ENCODE peak calls at places on chromosomes 13 and 19, in seven cellular contexts. W, V, T, Z, B, J and E are unnamed samples.
A peak's percentile ranks its signal among the peaks of the same experiment; 100 is the strongest.

GRCh38 chr19:50173144-50173543 is 10.1 kb upstream of the IZUMO2 start:
- DNase-seq in V (no peak), T (no peak), Z (no peak), W (no peak), B (no peak), J (no peak), E (no peak)

GRCh38 chr19:4575267-4575793 is 15.8 kb upstream of the SEMA6B start:
- DNase-seq in Z (no peak), B (peak; percentile 95), T (peak; percentile 96), W (no peak), V (peak; percentile 70), J (peak; percentile 99), E (peak; percentile 42)

GRCh38 chr19:10295847-10296591 is 6.3 kb downstream of the ICAM5 start:
- DNase-seq in B (peak; percentile 75), V (no peak), Z (no peak), J (no peak), W (no peak), T (no peak), E (no peak)

GRCh38 chr19:34881982-34882381 is 44.7 kb upstream of the ZNF30 start:
- DNase-seq in J (peak; percentile 15), B (no peak), W (no peak), Z (no peak), T (peak; percentile 17), V (no peak), E (peak; percentile 30)

GRCh38 chr19:52028027-52028779 is at the start of gene ZNF614:
- DNase-seq in V (peak; percentile 86), W (peak; percentile 92), J (peak; percentile 91), T (peak; percentile 92), Z (peak; percentile 79), B (peak; percentile 93), E (peak; percentile 85)

GRCh38 chr19:2983351-2984195 is 6.2 kb downstream of the TLE6 start:
- DNase-seq in Z (no peak), T (peak; percentile 60), V (peak; percentile 75), W (peak; percentile 95), B (peak; percentile 93), J (peak; percentile 90), E (peak; percentile 35)

GRCh38 chr13:77810430-77810829 is 108.2 kb downstream of the EDNRB start:
- DNase-seq in T (peak; percentile 44), B (peak; percentile 50), W (no peak), V (no peak), Z (no peak), J (peak; percentile 39), E (peak; percentile 37)

GRCh38 chr13:77337159-77337558 is 10.3 kb upstream of the MYCBP2 start:
- DNase-seq in Z (no peak), T (no peak), B (no peak), J (no peak), W (no peak), V (no peak), E (no peak)

GRCh38 chr19:55370305-55370988 is at the start of gene IL11:
- DNase-seq in B (no peak), J (no peak), T (peak; percentile 84), V (no peak), Z (no peak), W (no peak), E (peak; percentile 46)

GRCh38 chr19:16449330-16449961 is 22.3 kb downstream of the EPS15L1 start:
- DNase-seq in W (no peak), T (peak; percentile 29), V (no peak), J (no peak), Z (no peak), B (no peak), E (no peak)

GRCh38 chr13:101576452-101576851 is 124.0 kb downstream of the ITGBL1 start:
- DNase-seq in W (no peak), J (no peak), T (peak; percentile 51), B (no peak), Z (no peak), V (no peak), E (peak; percentile 62)

GRCh38 chr19:42111384-42111783 is 20.9 kb downstream of the POU2F2 start:
- DNase-seq in V (no peak), T (peak; percentile 23), Z (no peak), J (peak; percentile 52), W (no peak), B (no peak), E (peak; percentile 84)

GRCh38 chr19:39405261-39405912 is 1.3 kb upstream of the ZFP36 start:
- DNase-seq in V (no peak), Z (no peak), T (peak; percentile 52), B (no peak), W (no peak), J (no peak), E (no peak)

GRCh38 chr19:28980236-28980868 is 232.6 kb downstream of the UQCRFS1 start:
- DNase-seq in B (peak; percentile 70), T (no peak), V (no peak), Z (no peak), W (no peak), J (peak; percentile 42), E (no peak)

GRCh38 chr13:97743946-97744345 is 209.5 kb upstream of the IPO5 start:
- DNase-seq in T (peak; percentile 30), J (peak; percentile 78), V (no peak), W (no peak), B (no peak), Z (no peak), E (no peak)

GRCh38 chr19:50718255-50719118 is 1.1 kb downstream of the SHANK1 start:
- DNase-seq in Z (peak; percentile 48), T (no peak), B (peak; percentile 56), W (no peak), V (no peak), J (no peak), E (no peak)

GRCh38 chr19:18205180-18205915 is 1.5 kb upstream of the RAB3A start:
- DNase-seq in V (peak; percentile 83), J (peak; percentile 77), Z (no peak), B (peak; percentile 71), W (peak; percentile 95), T (peak; percentile 91), E (peak; percentile 25)

GRCh38 chr13:103081435-103081834 is 15.2 kb upstream of the SLC10A2 start:
- DNase-seq in V (no peak), B (no peak), J (no peak), W (no peak), T (no peak), Z (no peak), E (no peak)

GRCh38 chr13:73677041-73677589 is 457.1 kb downstream of the KLF12 start:
- DNase-seq in T (no peak), B (no peak), W (no peak), V (no peak), J (peak; percentile 70), Z (no peak), E (peak; percentile 99)

GRCh38 chr19:19261350-19262189 is 11.5 kb downstream of the TM6SF2 start:
- DNase-seq in W (no peak), Z (peak; percentile 75), J (no peak), T (no peak), B (peak; percentile 88), V (no peak), E (no peak)

GRCh38 chr19:33291623-33292534 is 10.5 kb downstream of the CEBPA start:
- DNase-seq in T (no peak), V (no peak), J (no peak), B (no peak), Z (no peak), W (no peak), E (no peak)

GRCh38 chr19:14058182-14059092 is 3.4 kb downstream of the PALM3 start:
- DNase-seq in Z (no peak), V (no peak), W (no peak), B (no peak), J (no peak), T (no peak), E (no peak)
- H3K4me3 ChIP-seq in Z (peak overlapping the region; percentile 40), V (no peak overlapping the region), W (peak overlapping the region; percentile 51), B (peak overlapping the region; percentile 74), J (peak overlapping the region; percentile 27), T (no peak overlapping the region), E (no peak overlapping the region)

DNA sequence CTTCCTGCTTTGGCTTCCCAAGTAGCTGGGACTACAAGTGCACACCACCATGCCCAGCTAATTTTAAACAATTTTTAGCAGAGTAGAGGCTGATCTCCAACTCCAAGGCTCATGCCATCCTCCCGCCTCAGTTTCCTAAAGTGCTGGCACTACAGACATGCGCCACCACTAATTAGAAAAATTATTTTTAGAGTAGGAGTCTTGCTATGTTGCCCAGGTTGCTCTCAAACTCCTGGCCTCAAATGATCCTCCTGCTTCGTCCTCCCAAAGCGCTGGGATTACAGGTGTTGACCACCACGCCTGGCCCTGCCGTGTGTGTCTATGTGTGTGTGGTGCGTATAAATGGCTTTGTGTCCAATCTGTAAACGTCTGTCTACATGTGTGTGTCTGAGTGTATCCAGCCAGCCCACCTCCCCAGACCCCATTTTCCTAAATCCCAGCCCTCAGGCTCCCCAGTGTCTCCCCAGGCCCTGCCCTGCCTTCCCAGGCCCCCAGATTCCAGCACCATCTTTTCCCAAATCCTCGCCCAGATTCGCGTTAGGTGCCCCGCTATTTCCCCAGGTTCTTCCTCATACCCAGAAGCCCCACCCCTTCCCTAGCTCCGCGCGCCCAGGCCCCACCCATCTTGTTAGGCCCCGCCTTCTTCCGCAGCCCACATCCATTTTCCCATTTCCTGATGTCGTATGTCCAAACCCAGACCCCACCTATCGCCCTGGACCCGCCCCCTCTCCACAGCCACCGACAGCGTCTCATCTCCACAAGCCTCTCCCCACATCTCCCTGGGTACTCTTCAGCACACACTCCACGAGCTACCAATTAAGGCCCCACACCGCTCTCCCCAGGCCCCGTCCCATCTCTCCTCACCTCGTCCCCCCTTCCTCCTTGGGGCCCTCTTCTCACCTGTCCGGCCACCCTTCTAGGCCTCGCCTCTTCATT is 24.9 kb downstream of the SLC8A2 start:
- DNase-seq in V (no peak), J (peak; percentile 27), W (no peak), B (peak; percentile 97), Z (no peak), T (peak; percentile 29), E (peak; percentile 55)
- H3K27me3 ChIP-seq in V (peaks cover 92% of the 10 kb centered on the region), J (peaks cover 45% of the 10 kb centered on the region), W (peaks cover 7% of the 10 kb centered on the region), B (peaks cover 23% of the 10 kb centered on the region), Z (peaks cover 60% of the 10 kb centered on the region), T (peaks cover 94% of the 10 kb centered on the region), E (peaks cover 27% of the 10 kb centered on the region)

DNA sequence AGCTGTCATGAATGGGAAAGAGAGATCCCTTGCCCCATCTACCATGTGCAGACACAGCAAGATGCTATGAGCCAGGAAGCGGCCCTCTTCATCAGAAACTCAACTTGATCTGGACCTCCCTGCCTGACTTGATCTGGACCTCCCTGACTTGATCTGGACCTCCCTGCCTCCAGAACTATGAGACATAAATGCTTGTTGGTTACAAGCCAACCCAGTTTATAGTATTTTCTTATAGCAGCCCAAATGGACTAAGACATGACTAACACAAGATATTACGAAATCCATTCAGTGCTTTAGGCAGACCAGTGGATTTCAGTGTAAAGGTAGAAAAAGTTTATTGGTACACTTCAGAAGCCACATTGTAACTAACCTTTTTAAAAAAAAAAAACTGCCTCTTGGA is 15.6 kb downstream of the PCID2 start:
- DNase-seq in W (no peak), V (no peak), J (peak; percentile 74), Z (no peak), B (no peak), T (peak; percentile 73), E (peak; percentile 80)
- H3K36me3 ChIP-seq in W (peaks cover 63% of the 10 kb centered on the region), V (peaks cover 4% of the 10 kb centered on the region), J (peaks cover 45% of the 10 kb centered on the region), Z (peaks cover 47% of the 10 kb centered on the region), B (peaks cover 57% of the 10 kb centered on the region), T (peaks cover 35% of the 10 kb centered on the region), E (peaks cover 17% of the 10 kb centered on the region)

DNA sequence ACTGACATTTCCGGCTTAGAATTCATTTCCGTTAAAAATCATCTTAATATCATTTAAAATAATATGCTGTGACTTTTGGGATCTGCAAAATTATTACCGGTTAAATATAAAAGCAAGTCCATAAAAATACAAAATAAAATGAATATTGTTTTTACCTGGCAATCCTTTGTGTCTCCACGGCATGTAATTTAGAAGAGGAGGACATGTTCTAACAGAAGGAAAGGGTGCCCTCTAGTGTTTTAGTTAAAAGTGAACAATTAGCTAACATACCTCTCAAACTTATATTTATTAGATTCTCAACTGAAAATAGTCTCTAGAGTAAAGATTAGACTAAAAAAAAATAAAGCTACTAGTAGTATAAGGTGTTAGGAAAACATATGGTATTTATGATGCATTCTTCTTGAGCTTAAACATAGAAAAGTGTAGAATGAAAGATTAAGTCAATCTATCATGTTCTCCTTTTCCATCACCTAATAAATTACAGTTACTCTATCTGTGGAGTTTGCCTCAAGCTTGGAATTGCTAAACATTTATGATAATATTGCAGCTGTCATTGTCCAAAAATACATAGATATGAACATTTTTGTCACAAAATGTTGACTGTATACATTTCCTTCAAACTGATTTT is 676.7 kb upstream of the SPRY2 start:
- DNase-seq in T (peak; percentile 62), B (peak; percentile 81), Z (peak; percentile 23), V (no peak), W (no peak), J (peak; percentile 70), E (peak; percentile 63)
- H3K4me3 ChIP-seq in T (no peak overlapping the region), B (no peak overlapping the region), Z (no peak overlapping the region), V (peak overlapping the region; percentile 28), W (no peak overlapping the region), J (no peak overlapping the region), E (no peak overlapping the region)